ENCODE peak calls at places on chromosome 21, in nine cellular contexts. One of them, this sample, is unnamed.

GRCh38 chr21:28540514-28540913 is 452.2 kb downstream of the LTN1 start:
- DNase-seq in cardiac fibroblast: peak
- DNase-seq in RWPE1: no peak
- DNase-seq in Daoy: no peak
- DNase-seq in RCC 7860: no peak
- DNase-seq in omental fat pad: no peak
- DNase-seq in tibial artery: no peak
- DNase-seq in midbrain: no peak
- DNase-seq in right atrium auricular region: no peak
- DNase-seq in this sample: no peak

GRCh38 chr21:32468567-32469175 is 56.2 kb downstream of the EVA1C start:
- DNase-seq in cardiac fibroblast: no peak
- DNase-seq in RWPE1: no peak
- DNase-seq in Daoy: no peak
- DNase-seq in RCC 7860: no peak
- DNase-seq in omental fat pad: no peak
- DNase-seq in tibial artery: no peak
- DNase-seq in midbrain: no peak
- DNase-seq in right atrium auricular region: no peak
- DNase-seq in this sample: no peak

GRCh38 chr21:27693376-27693775 is 726.5 kb upstream of the ADAMTS5 start:
- DNase-seq in cardiac fibroblast: peak
- DNase-seq in RWPE1: peak
- DNase-seq in Daoy: peak
- DNase-seq in RCC 7860: peak
- DNase-seq in omental fat pad: no peak
- DNase-seq in tibial artery: no peak
- DNase-seq in midbrain: no peak
- DNase-seq in right atrium auricular region: no peak
- DNase-seq in this sample: no peak

GRCh38 chr21:41914965-41915364 is 35.8 kb upstream of the PRDM15 start:
- DNase-seq in cardiac fibroblast: no peak
- DNase-seq in RWPE1: no peak
- DNase-seq in Daoy: no peak
- DNase-seq in RCC 7860: no peak
- DNase-seq in omental fat pad: no peak
- DNase-seq in tibial artery: no peak
- DNase-seq in midbrain: no peak
- DNase-seq in right atrium auricular region: no peak
- DNase-seq in this sample: no peak

GRCh38 chr21:31974454-31974985 is 101.7 kb downstream of the HUNK start:
- DNase-seq in cardiac fibroblast: no peak
- DNase-seq in RWPE1: no peak
- DNase-seq in Daoy: peak
- DNase-seq in RCC 7860: no peak
- DNase-seq in omental fat pad: no peak
- DNase-seq in tibial artery: no peak
- DNase-seq in midbrain: no peak
- DNase-seq in right atrium auricular region: no peak
- DNase-seq in this sample: no peak

GRCh38 chr21:39120876-39121599 is 62.2 kb downstream of the PSMG1 start:
- DNase-seq in cardiac fibroblast: no peak
- DNase-seq in RWPE1: no peak
- DNase-seq in Daoy: no peak
- DNase-seq in RCC 7860: no peak
- DNase-seq in omental fat pad: no peak
- DNase-seq in tibial artery: no peak
- DNase-seq in midbrain: no peak
- DNase-seq in right atrium auricular region: no peak
- DNase-seq in this sample: no peak

GRCh38 chr21:42172596-42173483 is 46.1 kb upstream of the ABCG1 start:
- DNase-seq in cardiac fibroblast: no peak
- DNase-seq in RWPE1: no peak
- DNase-seq in Daoy: no peak
- DNase-seq in RCC 7860: no peak
- DNase-seq in omental fat pad: no peak
- DNase-seq in tibial artery: no peak
- DNase-seq in midbrain: no peak
- DNase-seq in right atrium auricular region: peak
- DNase-seq in this sample: no peak

GRCh38 chr21:42509239-42509638 is 4.4 kb upstream of the SLC37A1 start:
- DNase-seq in cardiac fibroblast: no peak
- DNase-seq in RWPE1: no peak
- DNase-seq in Daoy: no peak
- DNase-seq in RCC 7860: no peak
- DNase-seq in omental fat pad: no peak
- DNase-seq in tibial artery: no peak
- DNase-seq in midbrain: no peak
- DNase-seq in right atrium auricular region: peak
- DNase-seq in this sample: no peak

GRCh38 chr21:44295163-44295601 is 4.7 kb upstream of the PFKL start:
- DNase-seq in cardiac fibroblast: no peak
- DNase-seq in RWPE1: no peak
- DNase-seq in Daoy: no peak
- DNase-seq in RCC 7860: no peak
- DNase-seq in omental fat pad: no peak
- DNase-seq in tibial artery: no peak
- DNase-seq in midbrain: no peak
- DNase-seq in right atrium auricular region: no peak
- DNase-seq in this sample: no peak

GRCh38 chr21:42569732-42570301 is 56.2 kb downstream of the SLC37A1 start:
- DNase-seq in cardiac fibroblast: no peak
- DNase-seq in RWPE1: no peak
- DNase-seq in Daoy: no peak
- DNase-seq in RCC 7860: no peak
- DNase-seq in omental fat pad: no peak
- DNase-seq in tibial artery: peak
- DNase-seq in midbrain: no peak
- DNase-seq in right atrium auricular region: no peak
- DNase-seq in this sample: no peak

GRCh38 chr21:45698493-45698947 is 55.0 kb downstream of the PCBP3 start:
- DNase-seq in cardiac fibroblast: peak
- DNase-seq in RWPE1: peak
- DNase-seq in Daoy: peak
- DNase-seq in RCC 7860: no peak
- DNase-seq in omental fat pad: peak
- DNase-seq in tibial artery: peak
- DNase-seq in midbrain: no peak
- DNase-seq in right atrium auricular region: peak
- DNase-seq in this sample: no peak

GRCh38 chr21:17900281-17900989 is 81.3 kb upstream of the C21orf91 start:
- DNase-seq in cardiac fibroblast: no peak
- DNase-seq in RWPE1: no peak
- DNase-seq in Daoy: no peak
- DNase-seq in RCC 7860: no peak
- DNase-seq in omental fat pad: no peak
- DNase-seq in tibial artery: no peak
- DNase-seq in midbrain: no peak
- DNase-seq in right atrium auricular region: no peak
- DNase-seq in this sample: no peak

GRCh38 chr21:15221799-15222386 is 157.1 kb upstream of the NRIP1 start:
- DNase-seq in cardiac fibroblast: peak
- DNase-seq in RWPE1: peak
- DNase-seq in Daoy: peak
- DNase-seq in RCC 7860: peak
- DNase-seq in omental fat pad: no peak
- DNase-seq in tibial artery: no peak
- DNase-seq in midbrain: no peak
- DNase-seq in right atrium auricular region: no peak
- DNase-seq in this sample: no peak

GRCh38 chr21:26794597-26795397 is 50.4 kb downstream of the ADAMTS1 start:
- DNase-seq in cardiac fibroblast: no peak
- DNase-seq in RWPE1: no peak
- DNase-seq in Daoy: no peak
- DNase-seq in RCC 7860: no peak
- DNase-seq in omental fat pad: no peak
- DNase-seq in tibial artery: no peak
- DNase-seq in midbrain: peak
- DNase-seq in right atrium auricular region: no peak
- DNase-seq in this sample: no peak

This sample was measured in CD4-positive, CD25-positive, alpha-beta regulatory T cell.